ENCODE peak calls at places on chromosomes 7 and 10, in four cellular contexts. One of them, this sample, is unnamed.

GRCh38 chr7:155318245-155318644 is 20.6 kb downstream of the INSIG1 start:
- DNase-seq in K562: no peak
- DNase-seq in H1: no peak
- DNase-seq in GM12878: no peak
- DNase-seq in this sample: no peak

GRCh38 chr10:123044391-123044790 is 35.6 kb downstream of the ACADSB start:
- DNase-seq in K562: no peak
- DNase-seq in H1: no peak
- DNase-seq in GM12878: no peak
- DNase-seq in this sample: peak

GRCh38 chr7:4650471-4651047 is 31.5 kb upstream of the FOXK1 start:
- DNase-seq in K562: no peak
- DNase-seq in H1: no peak
- DNase-seq in GM12878: no peak
- DNase-seq in this sample: no peak

GRCh38 chr10:126521354-126521753 is 133.1 kb upstream of the ADAM12 start:
- DNase-seq in K562: no peak
- DNase-seq in H1: no peak
- DNase-seq in GM12878: no peak
- DNase-seq in this sample: no peak

GRCh38 chr7:151871189-151871735 is 5.7 kb downstream of the PRKAG2 start:
- DNase-seq in K562: no peak
- DNase-seq in H1: no peak
- DNase-seq in GM12878: no peak
- DNase-seq in this sample: no peak

GRCh38 chr7:2024227-2024918 is 208.4 kb downstream of the MAD1L1 start:
- DNase-seq in K562: no peak
- DNase-seq in H1: no peak
- DNase-seq in GM12878: no peak
- DNase-seq in this sample: peak

GRCh38 chr10:103855424-103855823 is at the start of gene SH3PXD2A:
- DNase-seq in K562: no peak
- DNase-seq in H1: no peak
- DNase-seq in GM12878: no peak
- DNase-seq in this sample: peak

GRCh38 chr7:105581066-105581811 is at the start of gene EFCAB10:
- DNase-seq in K562: no peak
- DNase-seq in H1: peak
- DNase-seq in GM12878: no peak
- DNase-seq in this sample: peak

GRCh38 chr7:91653257-91653656 is 227.2 kb downstream of the MTERF1 start:
- DNase-seq in K562: no peak
- DNase-seq in H1: no peak
- DNase-seq in GM12878: no peak
- DNase-seq in this sample: no peak

GRCh38 chr7:128166603-128167315 is 74.3 kb upstream of the LEP start:
- DNase-seq in K562: no peak
- DNase-seq in H1: no peak
- DNase-seq in GM12878: no peak
- DNase-seq in this sample: peak

GRCh38 chr7:69659964-69660363 is 61.7 kb downstream of the AUTS2 start:
- DNase-seq in K562: no peak
- DNase-seq in H1: no peak
- DNase-seq in GM12878: no peak
- DNase-seq in this sample: no peak

GRCh38 chr7:28755255-28755654 is 202.9 kb downstream of the TRIL start:
- DNase-seq in K562: no peak
- DNase-seq in H1: no peak
- DNase-seq in GM12878: no peak
- DNase-seq in this sample: no peak

GRCh38 chr10:68086910-68087309 is 11.8 kb upstream of the HERC4 start:
- DNase-seq in K562: no peak
- DNase-seq in H1: no peak
- DNase-seq in GM12878: no peak
- DNase-seq in this sample: no peak

GRCh38 chr10:133226251-133226808 is 3.7 kb upstream of the UTF1 start:
- DNase-seq in K562: no peak
- DNase-seq in H1: no peak
- DNase-seq in GM12878: no peak
- DNase-seq in this sample: no peak

GRCh38 chr10:86673216-86673826 is 5.0 kb downstream of the LDB3 start:
- DNase-seq in K562: no peak
- DNase-seq in H1: no peak
- DNase-seq in GM12878: no peak
- DNase-seq in this sample: peak

GRCh38 chr10:92011560-92012214 is 88.1 kb downstream of the BTAF1 start:
- DNase-seq in K562: peak
- DNase-seq in H1: no peak
- DNase-seq in GM12878: no peak
- DNase-seq in this sample: no peak

GRCh38 chr10:100744980-100745881 is at the start of gene PAX2:
- DNase-seq in K562: no peak
- DNase-seq in H1: peak
- DNase-seq in GM12878: no peak
- DNase-seq in this sample: peak

GRCh38 chr7:158812684-158813083 is 16.6 kb downstream of the ESYT2 start:
- DNase-seq in K562: no peak
- DNase-seq in H1: no peak
- DNase-seq in GM12878: no peak
- DNase-seq in this sample: no peak

GRCh38 chr7:87003872-87004798 is 55.3 kb downstream of the ELAPOR2 start:
- DNase-seq in K562: peak
- DNase-seq in H1: no peak
- DNase-seq in GM12878: no peak
- DNase-seq in this sample: peak

GRCh38 chr7:13288516-13288915 is 601.1 kb downstream of the ARL4A start:
- DNase-seq in K562: no peak
- DNase-seq in H1: no peak
- DNase-seq in GM12878: no peak
- DNase-seq in this sample: no peak

DNA sequence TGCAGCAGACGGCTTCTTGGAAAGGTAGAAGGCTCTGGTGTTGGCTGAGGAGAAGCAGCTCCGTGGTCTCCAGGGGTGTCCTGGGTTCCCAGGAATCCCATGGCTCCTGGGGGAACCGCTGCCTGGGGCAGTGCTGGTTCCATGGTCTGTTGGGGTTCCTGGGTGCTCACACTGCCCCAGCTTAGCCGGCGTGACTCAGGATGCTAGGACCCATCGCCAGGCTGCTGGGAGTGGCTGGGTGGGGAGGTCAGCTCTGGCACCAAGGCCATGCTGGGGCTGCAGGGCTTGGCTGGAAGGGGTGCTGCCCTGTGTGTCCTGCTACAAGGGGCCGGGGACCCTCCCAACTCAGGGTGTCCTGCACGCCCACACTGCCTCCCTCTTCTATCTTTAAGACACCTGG is 9.4 kb downstream of the MGMT start:
- DNase-seq in K562: no peak
- DNase-seq in H1: no peak
- DNase-seq in GM12878: no peak
- DNase-seq in this sample: no peak
- TF ChIP-seq NRF1 in K562: no peak
- TF ChIP-seq NRF1 in H1: no peak
- TF ChIP-seq NRF1 in GM12878: no peak
- TF ChIP-seq NRF1 in this sample: no peak

GRCh38 chr7:135616136-135616535 is 46.2 kb upstream of the STMP1 start:
- DNase-seq in K562: no peak
- DNase-seq in H1: no peak
- DNase-seq in GM12878: no peak
- DNase-seq in this sample: no peak
- TF ChIP-seq CHD2 in K562: no peak
- TF ChIP-seq CHD2 in H1: no peak
- TF ChIP-seq CHD2 in GM12878: no peak
- TF ChIP-seq CHD2 in this sample: no peak

DNA sequence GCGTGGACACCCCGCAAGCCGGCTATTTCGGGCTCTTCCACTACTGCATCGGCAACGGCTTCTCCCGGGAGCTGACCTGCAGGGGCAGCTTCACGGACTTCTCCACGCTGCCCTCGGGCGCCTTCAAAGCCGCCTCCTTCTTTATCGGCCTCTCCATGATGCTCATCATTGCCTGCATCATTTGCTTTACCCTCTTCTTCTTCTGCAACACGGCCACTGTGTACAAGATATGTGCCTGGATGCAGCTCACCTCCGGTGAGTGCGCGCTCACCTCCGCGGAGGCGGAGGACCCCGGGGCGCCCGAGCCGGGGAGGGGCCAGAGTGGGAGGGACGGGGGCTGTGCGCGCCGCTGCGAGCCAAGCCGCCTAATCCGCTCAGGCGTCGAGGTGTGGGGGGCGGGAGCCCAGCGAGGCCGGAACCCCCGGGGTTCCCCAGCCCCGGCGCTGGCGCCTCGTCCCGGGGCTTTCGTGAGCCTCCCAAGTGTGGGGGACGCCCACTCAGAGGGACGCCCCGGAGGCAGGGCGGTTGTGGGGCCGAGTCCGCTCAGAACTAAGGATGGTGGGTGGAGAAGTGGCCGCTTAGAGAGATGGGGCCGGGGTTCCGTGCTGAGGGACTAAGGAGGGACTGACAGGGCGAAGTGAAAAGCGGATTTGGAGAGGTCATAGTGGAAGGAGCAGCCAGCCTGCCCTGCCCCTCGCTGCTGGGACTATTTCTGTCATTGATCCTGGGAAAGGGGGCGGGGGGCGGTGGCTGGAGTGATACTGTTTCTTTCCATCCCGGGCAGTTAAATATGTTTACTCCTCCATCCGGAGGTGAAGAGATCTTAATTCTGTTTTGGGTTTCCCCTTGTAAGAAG is 795 bp downstream of the LHFPL3 start:
- DNase-seq in K562: no peak
- DNase-seq in H1: no peak
- DNase-seq in GM12878: no peak
- DNase-seq in this sample: peak
- H3K4me3 ChIP-seq in K562: no peak
- H3K4me3 ChIP-seq in H1: peak
- H3K4me3 ChIP-seq in GM12878: no peak
- H3K4me3 ChIP-seq in this sample: peak

GRCh38 chr10:59362991-59363390 is 642 bp upstream of the FAM13C start:
- DNase-seq in K562: no peak
- DNase-seq in H1: peak
- DNase-seq in GM12878: no peak
- DNase-seq in this sample: peak
- TF ChIP-seq NRF1 in K562: no peak
- TF ChIP-seq NRF1 in H1: no peak
- TF ChIP-seq NRF1 in GM12878: no peak
- TF ChIP-seq NRF1 in this sample: no peak

GRCh38 chr7:50068026-50068425 is 25.0 kb downstream of the ZPBP start:
- DNase-seq in K562: no peak
- DNase-seq in H1: no peak
- DNase-seq in GM12878: no peak
- DNase-seq in this sample: no peak
- TF ChIP-seq CHD2 in K562: no peak
- TF ChIP-seq CHD2 in H1: no peak
- TF ChIP-seq CHD2 in GM12878: no peak
- TF ChIP-seq CHD2 in this sample: no peak

GRCh38 chr10:6148908-6149307 is 53.8 kb upstream of the PFKFB3 start:
- DNase-seq in K562: no peak
- DNase-seq in H1: no peak
- DNase-seq in GM12878: no peak
- DNase-seq in this sample: no peak

GRCh38 chr10:6145979-6146432 is 56.7 kb upstream of the PFKFB3 start:
- DNase-seq in K562: no peak
- DNase-seq in H1: no peak
- DNase-seq in GM12878: no peak
- DNase-seq in this sample: no peak

GRCh38 chr10:6145414-6145978 is 56.7 kb downstream of the RBM17 start:
- DNase-seq in K562: no peak
- DNase-seq in H1: no peak
- DNase-seq in GM12878: no peak
- DNase-seq in this sample: peak

GRCh38 chr10:6148251-6148691 is 54.5 kb upstream of the PFKFB3 start:
- DNase-seq in K562: no peak
- DNase-seq in H1: no peak
- DNase-seq in GM12878: no peak
- DNase-seq in this sample: no peak

GRCh38 chr10:6146921-6147320 is 55.8 kb upstream of the PFKFB3 start:
- DNase-seq in K562: no peak
- DNase-seq in H1: no peak
- DNase-seq in GM12878: no peak
- DNase-seq in this sample: no peak
- H3K4me3 ChIP-seq in K562: no peak
- H3K4me3 ChIP-seq in H1: no peak
- H3K4me3 ChIP-seq in GM12878: no peak
- H3K4me3 ChIP-seq in this sample: no peak

DNA sequence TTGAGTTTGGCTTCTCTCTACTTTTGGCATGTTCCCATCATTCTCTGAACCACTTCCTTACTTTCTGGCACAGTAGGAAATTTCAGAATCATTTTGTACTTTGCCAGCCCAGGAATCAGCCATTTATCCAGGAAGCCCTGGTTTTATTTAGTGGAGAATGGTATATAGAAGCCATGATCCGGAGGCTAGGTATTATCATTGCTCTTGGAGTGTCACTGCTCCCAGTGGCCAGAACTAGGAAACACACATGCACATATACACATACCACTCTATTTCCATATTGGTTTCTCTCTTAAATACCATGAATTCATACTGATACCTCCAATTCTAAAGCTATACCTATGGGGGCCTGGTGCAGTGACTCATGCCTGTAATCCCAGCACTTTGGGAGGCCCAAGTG is 36.3 kb downstream of the SUFU start:
- DNase-seq in K562: peak
- DNase-seq in H1: no peak
- DNase-seq in GM12878: no peak
- DNase-seq in this sample: peak
- TF ChIP-seq NRF1 in K562: no peak
- TF ChIP-seq NRF1 in H1: no peak
- TF ChIP-seq NRF1 in GM12878: no peak
- TF ChIP-seq NRF1 in this sample: no peak

This sample was measured in SK-N-SH.